ENCODE peak calls at places on chromosome 6, in nine cellular contexts. One of them, this sample, is unnamed.

GRCh38 chr6:130152908-130153510 is 69.7 kb downstream of the SAMD3 start:
- DNase-seq in small intestine: no peak
- DNase-seq in immature natural killer cell: no peak
- DNase-seq in GM23248: no peak
- DNase-seq in activated gamma-delta T cell treated with Interleukin-2 at 50 U/mL for 16 hours: no peak
- DNase-seq in activated T-cell treated with anti-CD3 and anti-CD28 coated beads, Interleukin-2, amount 50 U/mL, for 48 hours: no peak
- DNase-seq in HT1080: no peak
- DNase-seq in dorsolateral prefrontal cortex: no peak
- DNase-seq in thoracic aorta: no peak
- DNase-seq in this sample: no peak

GRCh38 chr6:157396026-157396425 is 15.0 kb downstream of the ZDHHC14 start:
- DNase-seq in HT1080: no peak
- DNase-seq in immature natural killer cell: no peak
- DNase-seq in GM23248: no peak
- DNase-seq in dorsolateral prefrontal cortex: no peak
- DNase-seq in activated T-cell treated with anti-CD3 and anti-CD28 coated beads, Interleukin-2, amount 50 U/mL, for 48 hours: no peak
- DNase-seq in thoracic aorta: no peak
- DNase-seq in small intestine: no peak
- DNase-seq in activated gamma-delta T cell treated with Interleukin-2 at 50 U/mL for 16 hours: no peak
- DNase-seq in this sample: no peak

GRCh38 chr6:144266091-144266649 is 19.0 kb upstream of the UTRN start:
- DNase-seq in immature natural killer cell: no peak
- DNase-seq in activated T-cell treated with anti-CD3 and anti-CD28 coated beads, Interleukin-2, amount 50 U/mL, for 48 hours: no peak
- DNase-seq in dorsolateral prefrontal cortex: peak
- DNase-seq in HT1080: peak
- DNase-seq in GM23248: peak
- DNase-seq in small intestine: no peak
- DNase-seq in activated gamma-delta T cell treated with Interleukin-2 at 50 U/mL for 16 hours: no peak
- DNase-seq in thoracic aorta: peak
- DNase-seq in this sample: no peak

GRCh38 chr6:157593596-157593995 is 212.6 kb downstream of the ZDHHC14 start:
- DNase-seq in activated T-cell treated with anti-CD3 and anti-CD28 coated beads, Interleukin-2, amount 50 U/mL, for 48 hours: no peak
- DNase-seq in GM23248: no peak
- DNase-seq in activated gamma-delta T cell treated with Interleukin-2 at 50 U/mL for 16 hours: no peak
- DNase-seq in small intestine: no peak
- DNase-seq in dorsolateral prefrontal cortex: no peak
- DNase-seq in thoracic aorta: no peak
- DNase-seq in immature natural killer cell: no peak
- DNase-seq in HT1080: no peak
- DNase-seq in this sample: no peak

GRCh38 chr6:120108061-120108795 is 758.7 kb upstream of the MAN1A1 start:
- DNase-seq in immature natural killer cell: no peak
- DNase-seq in activated T-cell treated with anti-CD3 and anti-CD28 coated beads, Interleukin-2, amount 50 U/mL, for 48 hours: no peak
- DNase-seq in small intestine: no peak
- DNase-seq in GM23248: no peak
- DNase-seq in HT1080: no peak
- DNase-seq in dorsolateral prefrontal cortex: no peak
- DNase-seq in activated gamma-delta T cell treated with Interleukin-2 at 50 U/mL for 16 hours: no peak
- DNase-seq in thoracic aorta: no peak
- DNase-seq in this sample: no peak

GRCh38 chr6:49632712-49633111 is 3.9 kb downstream of the RHAG start:
- DNase-seq in activated gamma-delta T cell treated with Interleukin-2 at 50 U/mL for 16 hours: no peak
- DNase-seq in GM23248: no peak
- DNase-seq in dorsolateral prefrontal cortex: no peak
- DNase-seq in thoracic aorta: no peak
- DNase-seq in HT1080: no peak
- DNase-seq in small intestine: no peak
- DNase-seq in activated T-cell treated with anti-CD3 and anti-CD28 coated beads, Interleukin-2, amount 50 U/mL, for 48 hours: no peak
- DNase-seq in immature natural killer cell: no peak
- DNase-seq in this sample: no peak

GRCh38 chr6:75759207-75759606 is 10.2 kb downstream of the MYO6 start:
- DNase-seq in thoracic aorta: no peak
- DNase-seq in small intestine: no peak
- DNase-seq in dorsolateral prefrontal cortex: no peak
- DNase-seq in GM23248: peak
- DNase-seq in HT1080: no peak
- DNase-seq in activated gamma-delta T cell treated with Interleukin-2 at 50 U/mL for 16 hours: no peak
- DNase-seq in activated T-cell treated with anti-CD3 and anti-CD28 coated beads, Interleukin-2, amount 50 U/mL, for 48 hours: no peak
- DNase-seq in immature natural killer cell: no peak
- DNase-seq in this sample: no peak

GRCh38 chr6:27040244-27041042 is 207.1 kb upstream of the PRSS16 start:
- DNase-seq in activated T-cell treated with anti-CD3 and anti-CD28 coated beads, Interleukin-2, amount 50 U/mL, for 48 hours: no peak
- DNase-seq in activated gamma-delta T cell treated with Interleukin-2 at 50 U/mL for 16 hours: no peak
- DNase-seq in immature natural killer cell: no peak
- DNase-seq in dorsolateral prefrontal cortex: no peak
- DNase-seq in thoracic aorta: no peak
- DNase-seq in HT1080: peak
- DNase-seq in small intestine: no peak
- DNase-seq in GM23248: no peak
- DNase-seq in this sample: no peak

GRCh38 chr6:8065519-8065911 is 1.3 kb upstream of the BLOC1S5 start:
- DNase-seq in small intestine: no peak
- DNase-seq in thoracic aorta: no peak
- DNase-seq in HT1080: no peak
- DNase-seq in activated gamma-delta T cell treated with Interleukin-2 at 50 U/mL for 16 hours: no peak
- DNase-seq in GM23248: peak
- DNase-seq in dorsolateral prefrontal cortex: peak
- DNase-seq in immature natural killer cell: no peak
- DNase-seq in activated T-cell treated with anti-CD3 and anti-CD28 coated beads, Interleukin-2, amount 50 U/mL, for 48 hours: peak
- DNase-seq in this sample: no peak

GRCh38 chr6:14706378-14706929 is 539.4 kb upstream of the JARID2 start:
- DNase-seq in dorsolateral prefrontal cortex: peak
- DNase-seq in HT1080: peak
- DNase-seq in thoracic aorta: peak
- DNase-seq in activated T-cell treated with anti-CD3 and anti-CD28 coated beads, Interleukin-2, amount 50 U/mL, for 48 hours: peak
- DNase-seq in activated gamma-delta T cell treated with Interleukin-2 at 50 U/mL for 16 hours: no peak
- DNase-seq in GM23248: peak
- DNase-seq in immature natural killer cell: no peak
- DNase-seq in small intestine: no peak
- DNase-seq in this sample: no peak

GRCh38 chr6:19413323-19413722 is 423.8 kb upstream of the ID4 start:
- DNase-seq in activated gamma-delta T cell treated with Interleukin-2 at 50 U/mL for 16 hours: no peak
- DNase-seq in dorsolateral prefrontal cortex: no peak
- DNase-seq in immature natural killer cell: no peak
- DNase-seq in activated T-cell treated with anti-CD3 and anti-CD28 coated beads, Interleukin-2, amount 50 U/mL, for 48 hours: no peak
- DNase-seq in HT1080: peak
- DNase-seq in GM23248: peak
- DNase-seq in thoracic aorta: no peak
- DNase-seq in small intestine: no peak
- DNase-seq in this sample: no peak

GRCh38 chr6:142478117-142478516 is 176.3 kb downstream of the ADGRG6 start:
- DNase-seq in GM23248: peak
- DNase-seq in immature natural killer cell: no peak
- DNase-seq in HT1080: peak
- DNase-seq in dorsolateral prefrontal cortex: no peak
- DNase-seq in small intestine: no peak
- DNase-seq in activated T-cell treated with anti-CD3 and anti-CD28 coated beads, Interleukin-2, amount 50 U/mL, for 48 hours: no peak
- DNase-seq in thoracic aorta: no peak
- DNase-seq in activated gamma-delta T cell treated with Interleukin-2 at 50 U/mL for 16 hours: no peak
- DNase-seq in this sample: peak

GRCh38 chr6:158776737-158777136 is 42.4 kb downstream of the EZR start:
- DNase-seq in dorsolateral prefrontal cortex: no peak
- DNase-seq in HT1080: no peak
- DNase-seq in small intestine: no peak
- DNase-seq in GM23248: no peak
- DNase-seq in activated T-cell treated with anti-CD3 and anti-CD28 coated beads, Interleukin-2, amount 50 U/mL, for 48 hours: no peak
- DNase-seq in thoracic aorta: no peak
- DNase-seq in immature natural killer cell: no peak
- DNase-seq in activated gamma-delta T cell treated with Interleukin-2 at 50 U/mL for 16 hours: no peak
- DNase-seq in this sample: no peak

GRCh38 chr6:63663147-63663877 is 27.7 kb downstream of the PHF3 start:
- DNase-seq in thoracic aorta: no peak
- DNase-seq in activated gamma-delta T cell treated with Interleukin-2 at 50 U/mL for 16 hours: no peak
- DNase-seq in GM23248: peak
- DNase-seq in dorsolateral prefrontal cortex: no peak
- DNase-seq in HT1080: peak
- DNase-seq in immature natural killer cell: no peak
- DNase-seq in activated T-cell treated with anti-CD3 and anti-CD28 coated beads, Interleukin-2, amount 50 U/mL, for 48 hours: no peak
- DNase-seq in small intestine: peak
- DNase-seq in this sample: no peak

GRCh38 chr6:38141045-38141444 is 321.5 kb downstream of the ZFAND3 start:
- DNase-seq in thoracic aorta: no peak
- DNase-seq in immature natural killer cell: no peak
- DNase-seq in dorsolateral prefrontal cortex: no peak
- DNase-seq in activated gamma-delta T cell treated with Interleukin-2 at 50 U/mL for 16 hours: no peak
- DNase-seq in small intestine: no peak
- DNase-seq in GM23248: no peak
- DNase-seq in activated T-cell treated with anti-CD3 and anti-CD28 coated beads, Interleukin-2, amount 50 U/mL, for 48 hours: no peak
- DNase-seq in HT1080: no peak
- DNase-seq in this sample: no peak

GRCh38 chr6:38068854-38069253 is 249.3 kb downstream of the ZFAND3 start:
- DNase-seq in activated T-cell treated with anti-CD3 and anti-CD28 coated beads, Interleukin-2, amount 50 U/mL, for 48 hours: no peak
- DNase-seq in immature natural killer cell: no peak
- DNase-seq in HT1080: no peak
- DNase-seq in GM23248: peak
- DNase-seq in dorsolateral prefrontal cortex: no peak
- DNase-seq in thoracic aorta: no peak
- DNase-seq in activated gamma-delta T cell treated with Interleukin-2 at 50 U/mL for 16 hours: no peak
- DNase-seq in small intestine: no peak
- DNase-seq in this sample: no peak

GRCh38 chr6:1477432-1478090 is 88.2 kb downstream of the FOXF2 start:
- DNase-seq in activated gamma-delta T cell treated with Interleukin-2 at 50 U/mL for 16 hours: no peak
- DNase-seq in thoracic aorta: no peak
- DNase-seq in activated T-cell treated with anti-CD3 and anti-CD28 coated beads, Interleukin-2, amount 50 U/mL, for 48 hours: no peak
- DNase-seq in small intestine: no peak
- DNase-seq in GM23248: no peak
- DNase-seq in dorsolateral prefrontal cortex: no peak
- DNase-seq in immature natural killer cell: no peak
- DNase-seq in HT1080: no peak
- DNase-seq in this sample: no peak

GRCh38 chr6:158769696-158770446 is 49.3 kb downstream of the EZR start:
- DNase-seq in small intestine: no peak
- DNase-seq in thoracic aorta: no peak
- DNase-seq in activated T-cell treated with anti-CD3 and anti-CD28 coated beads, Interleukin-2, amount 50 U/mL, for 48 hours: no peak
- DNase-seq in HT1080: no peak
- DNase-seq in activated gamma-delta T cell treated with Interleukin-2 at 50 U/mL for 16 hours: no peak
- DNase-seq in dorsolateral prefrontal cortex: peak
- DNase-seq in immature natural killer cell: no peak
- DNase-seq in GM23248: no peak
- DNase-seq in this sample: no peak

GRCh38 chr6:91081452-91082067 is 494.7 kb upstream of the MAP3K7 start:
- DNase-seq in thoracic aorta: no peak
- DNase-seq in activated gamma-delta T cell treated with Interleukin-2 at 50 U/mL for 16 hours: no peak
- DNase-seq in small intestine: peak
- DNase-seq in dorsolateral prefrontal cortex: no peak
- DNase-seq in immature natural killer cell: no peak
- DNase-seq in HT1080: peak
- DNase-seq in GM23248: peak
- DNase-seq in activated T-cell treated with anti-CD3 and anti-CD28 coated beads, Interleukin-2, amount 50 U/mL, for 48 hours: no peak
- DNase-seq in this sample: peak

GRCh38 chr6:5968817-5969726 is 37.7 kb downstream of the NRN1 start:
- DNase-seq in dorsolateral prefrontal cortex: no peak
- DNase-seq in activated T-cell treated with anti-CD3 and anti-CD28 coated beads, Interleukin-2, amount 50 U/mL, for 48 hours: no peak
- DNase-seq in thoracic aorta: peak
- DNase-seq in activated gamma-delta T cell treated with Interleukin-2 at 50 U/mL for 16 hours: no peak
- DNase-seq in GM23248: peak
- DNase-seq in immature natural killer cell: no peak
- DNase-seq in HT1080: peak
- DNase-seq in small intestine: no peak
- DNase-seq in this sample: no peak

GRCh38 chr6:129889580-129889979 is 28.5 kb upstream of the TMEM244 start:
- DNase-seq in immature natural killer cell: no peak
- DNase-seq in small intestine: no peak
- DNase-seq in thoracic aorta: no peak
- DNase-seq in GM23248: peak
- DNase-seq in activated T-cell treated with anti-CD3 and anti-CD28 coated beads, Interleukin-2, amount 50 U/mL, for 48 hours: no peak
- DNase-seq in HT1080: peak
- DNase-seq in activated gamma-delta T cell treated with Interleukin-2 at 50 U/mL for 16 hours: no peak
- DNase-seq in dorsolateral prefrontal cortex: no peak
- DNase-seq in this sample: no peak

GRCh38 chr6:133341607-133342158 is 100.5 kb downstream of the EYA4 start:
- DNase-seq in immature natural killer cell: no peak
- DNase-seq in activated gamma-delta T cell treated with Interleukin-2 at 50 U/mL for 16 hours: no peak
- DNase-seq in GM23248: peak
- DNase-seq in activated T-cell treated with anti-CD3 and anti-CD28 coated beads, Interleukin-2, amount 50 U/mL, for 48 hours: no peak
- DNase-seq in HT1080: peak
- DNase-seq in thoracic aorta: no peak
- DNase-seq in small intestine: no peak
- DNase-seq in dorsolateral prefrontal cortex: no peak
- DNase-seq in this sample: no peak

GRCh38 chr6:19301980-19302379 is 535.2 kb upstream of the ID4 start:
- DNase-seq in small intestine: no peak
- DNase-seq in activated T-cell treated with anti-CD3 and anti-CD28 coated beads, Interleukin-2, amount 50 U/mL, for 48 hours: no peak
- DNase-seq in GM23248: peak
- DNase-seq in HT1080: peak
- DNase-seq in immature natural killer cell: no peak
- DNase-seq in activated gamma-delta T cell treated with Interleukin-2 at 50 U/mL for 16 hours: no peak
- DNase-seq in dorsolateral prefrontal cortex: no peak
- DNase-seq in thoracic aorta: no peak
- DNase-seq in this sample: no peak

GRCh38 chr6:31701666-31702420 is 1.3 kb downstream of the ABHD16A start:
- DNase-seq in thoracic aorta: no peak
- DNase-seq in HT1080: no peak
- DNase-seq in GM23248: peak
- DNase-seq in small intestine: peak
- DNase-seq in activated T-cell treated with anti-CD3 and anti-CD28 coated beads, Interleukin-2, amount 50 U/mL, for 48 hours: peak
- DNase-seq in dorsolateral prefrontal cortex: no peak
- DNase-seq in immature natural killer cell: no peak
- DNase-seq in activated gamma-delta T cell treated with Interleukin-2 at 50 U/mL for 16 hours: no peak
- DNase-seq in this sample: no peak

GRCh38 chr6:38221236-38221635 is 401.7 kb downstream of the ZFAND3 start:
- DNase-seq in small intestine: no peak
- DNase-seq in activated T-cell treated with anti-CD3 and anti-CD28 coated beads, Interleukin-2, amount 50 U/mL, for 48 hours: no peak
- DNase-seq in GM23248: no peak
- DNase-seq in thoracic aorta: no peak
- DNase-seq in dorsolateral prefrontal cortex: no peak
- DNase-seq in activated gamma-delta T cell treated with Interleukin-2 at 50 U/mL for 16 hours: no peak
- DNase-seq in immature natural killer cell: no peak
- DNase-seq in HT1080: no peak
- DNase-seq in this sample: no peak

GRCh38 chr6:144217264-144217663 is 66.9 kb downstream of the STX11 start:
- DNase-seq in immature natural killer cell: no peak
- DNase-seq in HT1080: no peak
- DNase-seq in small intestine: no peak
- DNase-seq in dorsolateral prefrontal cortex: no peak
- DNase-seq in activated gamma-delta T cell treated with Interleukin-2 at 50 U/mL for 16 hours: no peak
- DNase-seq in GM23248: peak
- DNase-seq in activated T-cell treated with anti-CD3 and anti-CD28 coated beads, Interleukin-2, amount 50 U/mL, for 48 hours: no peak
- DNase-seq in thoracic aorta: no peak
- DNase-seq in this sample: no peak

GRCh38 chr6:140380371-140381218 is 1006.1 kb upstream of the CITED2 start:
- DNase-seq in small intestine: no peak
- DNase-seq in thoracic aorta: no peak
- DNase-seq in dorsolateral prefrontal cortex: no peak
- DNase-seq in activated gamma-delta T cell treated with Interleukin-2 at 50 U/mL for 16 hours: no peak
- DNase-seq in activated T-cell treated with anti-CD3 and anti-CD28 coated beads, Interleukin-2, amount 50 U/mL, for 48 hours: no peak
- DNase-seq in HT1080: no peak
- DNase-seq in GM23248: peak
- DNase-seq in immature natural killer cell: no peak
- DNase-seq in this sample: no peak

GRCh38 chr6:100084301-100085161 is 90.5 kb upstream of the MCHR2 start:
- DNase-seq in HT1080: no peak
- DNase-seq in activated gamma-delta T cell treated with Interleukin-2 at 50 U/mL for 16 hours: no peak
- DNase-seq in immature natural killer cell: no peak
- DNase-seq in thoracic aorta: no peak
- DNase-seq in activated T-cell treated with anti-CD3 and anti-CD28 coated beads, Interleukin-2, amount 50 U/mL, for 48 hours: no peak
- DNase-seq in small intestine: no peak
- DNase-seq in GM23248: peak
- DNase-seq in dorsolateral prefrontal cortex: no peak
- DNase-seq in this sample: no peak

GRCh38 chr6:156379392-156379910 is 397.7 kb upstream of the ARID1B start:
- DNase-seq in activated T-cell treated with anti-CD3 and anti-CD28 coated beads, Interleukin-2, amount 50 U/mL, for 48 hours: no peak
- DNase-seq in HT1080: no peak
- DNase-seq in GM23248: no peak
- DNase-seq in immature natural killer cell: no peak
- DNase-seq in activated gamma-delta T cell treated with Interleukin-2 at 50 U/mL for 16 hours: no peak
- DNase-seq in dorsolateral prefrontal cortex: no peak
- DNase-seq in small intestine: no peak
- DNase-seq in thoracic aorta: no peak
- DNase-seq in this sample: no peak

GRCh38 chr6:142796571-142796970 is 148.4 kb downstream of the HIVEP2 start:
- DNase-seq in activated T-cell treated with anti-CD3 and anti-CD28 coated beads, Interleukin-2, amount 50 U/mL, for 48 hours: no peak
- DNase-seq in dorsolateral prefrontal cortex: no peak
- DNase-seq in immature natural killer cell: no peak
- DNase-seq in small intestine: no peak
- DNase-seq in thoracic aorta: no peak
- DNase-seq in GM23248: peak
- DNase-seq in activated gamma-delta T cell treated with Interleukin-2 at 50 U/mL for 16 hours: no peak
- DNase-seq in HT1080: no peak
- DNase-seq in this sample: no peak

GRCh38 chr6:110548124-110548847 is 71.9 kb upstream of the SLC22A16 start:
- DNase-seq in thoracic aorta: no peak
- DNase-seq in activated gamma-delta T cell treated with Interleukin-2 at 50 U/mL for 16 hours: no peak
- DNase-seq in immature natural killer cell: no peak
- DNase-seq in activated T-cell treated with anti-CD3 and anti-CD28 coated beads, Interleukin-2, amount 50 U/mL, for 48 hours: no peak
- DNase-seq in dorsolateral prefrontal cortex: no peak
- DNase-seq in HT1080: no peak
- DNase-seq in small intestine: no peak
- DNase-seq in GM23248: peak
- DNase-seq in this sample: no peak